ENCODE peak calls at places on chromosomes 11 and 22, in six cellular contexts. One of them, this sample, is unnamed.
A peak's percentile ranks its signal among the peaks of the same experiment; 100 is the strongest.

GRCh38 chr22:33883961-33884808 is 36.1 kb downstream of the LARGE1 start:
- DNase-seq in EH: no peak
- DNase-seq in SJCRH30: peak; percentile 75
- DNase-seq in cardiac muscle cell: no peak
- DNase-seq in activated T-helper 1 cell treated with anti-CD3 and anti-CD28 coated beads, Interleukin-12 subunit alpha, Interleukin-12 subunit beta, Interleukin-2, Interleukin-4 antibody, amounts not matched to agents 30 ng/mL and 10 ng/mL and 1 ng/mL, durations not matched to agents 14 hours and 24 hours and 36 hours: no peak
- DNase-seq in GM12865: peak; percentile 26
- DNase-seq in this sample: no peak

GRCh38 chr11:130608267-130608666 is 159.8 kb downstream of the ADAMTS15 start:
- DNase-seq in activated T-helper 1 cell treated with anti-CD3 and anti-CD28 coated beads, Interleukin-12 subunit alpha, Interleukin-12 subunit beta, Interleukin-2, Interleukin-4 antibody, amounts not matched to agents 30 ng/mL and 10 ng/mL and 1 ng/mL, durations not matched to agents 14 hours and 24 hours and 36 hours: no peak
- DNase-seq in EH: no peak
- DNase-seq in cardiac muscle cell: no peak
- DNase-seq in GM12865: no peak
- DNase-seq in SJCRH30: no peak
- DNase-seq in this sample: no peak

GRCh38 chr11:113384551-113384950 is 3.0 kb upstream of the ANKK1 start:
- DNase-seq in GM12865: no peak
- DNase-seq in EH: peak; percentile 67
- DNase-seq in cardiac muscle cell: peak; percentile 17
- DNase-seq in SJCRH30: peak; percentile 90
- DNase-seq in activated T-helper 1 cell treated with anti-CD3 and anti-CD28 coated beads, Interleukin-12 subunit alpha, Interleukin-12 subunit beta, Interleukin-2, Interleukin-4 antibody, amounts not matched to agents 30 ng/mL and 10 ng/mL and 1 ng/mL, durations not matched to agents 14 hours and 24 hours and 36 hours: no peak
- DNase-seq in this sample: peak; percentile 91

GRCh38 chr11:47328449-47329390 is 23.8 kb downstream of the MYBPC3 start:
- DNase-seq in GM12865: peak; percentile 72
- DNase-seq in activated T-helper 1 cell treated with anti-CD3 and anti-CD28 coated beads, Interleukin-12 subunit alpha, Interleukin-12 subunit beta, Interleukin-2, Interleukin-4 antibody, amounts not matched to agents 30 ng/mL and 10 ng/mL and 1 ng/mL, durations not matched to agents 14 hours and 24 hours and 36 hours: no peak
- DNase-seq in cardiac muscle cell: no peak
- DNase-seq in SJCRH30: no peak
- DNase-seq in EH: no peak
- DNase-seq in this sample: no peak

GRCh38 chr11:10762185-10762584 is 11.1 kb downstream of the CTR9 start:
- DNase-seq in SJCRH30: no peak
- DNase-seq in GM12865: peak; percentile 69
- DNase-seq in EH: no peak
- DNase-seq in cardiac muscle cell: no peak
- DNase-seq in activated T-helper 1 cell treated with anti-CD3 and anti-CD28 coated beads, Interleukin-12 subunit alpha, Interleukin-12 subunit beta, Interleukin-2, Interleukin-4 antibody, amounts not matched to agents 30 ng/mL and 10 ng/mL and 1 ng/mL, durations not matched to agents 14 hours and 24 hours and 36 hours: no peak
- DNase-seq in this sample: no peak

GRCh38 chr22:41915035-41915782 is at the start of gene SHISA8:
- DNase-seq in activated T-helper 1 cell treated with anti-CD3 and anti-CD28 coated beads, Interleukin-12 subunit alpha, Interleukin-12 subunit beta, Interleukin-2, Interleukin-4 antibody, amounts not matched to agents 30 ng/mL and 10 ng/mL and 1 ng/mL, durations not matched to agents 14 hours and 24 hours and 36 hours: peak; percentile 57
- DNase-seq in cardiac muscle cell: peak; percentile 66
- DNase-seq in GM12865: peak; percentile 59
- DNase-seq in SJCRH30: no peak
- DNase-seq in EH: peak; percentile 37
- DNase-seq in this sample: no peak

GRCh38 chr11:34292546-34292945 is 65.3 kb downstream of the ABTB2 start:
- DNase-seq in activated T-helper 1 cell treated with anti-CD3 and anti-CD28 coated beads, Interleukin-12 subunit alpha, Interleukin-12 subunit beta, Interleukin-2, Interleukin-4 antibody, amounts not matched to agents 30 ng/mL and 10 ng/mL and 1 ng/mL, durations not matched to agents 14 hours and 24 hours and 36 hours: no peak
- DNase-seq in EH: no peak
- DNase-seq in cardiac muscle cell: no peak
- DNase-seq in SJCRH30: no peak
- DNase-seq in GM12865: no peak
- DNase-seq in this sample: no peak

GRCh38 chr11:67504950-67505561 is at the start of gene PITPNM1:
- DNase-seq in activated T-helper 1 cell treated with anti-CD3 and anti-CD28 coated beads, Interleukin-12 subunit alpha, Interleukin-12 subunit beta, Interleukin-2, Interleukin-4 antibody, amounts not matched to agents 30 ng/mL and 10 ng/mL and 1 ng/mL, durations not matched to agents 14 hours and 24 hours and 36 hours: peak; percentile 76
- DNase-seq in SJCRH30: peak; percentile 54
- DNase-seq in cardiac muscle cell: peak; percentile 68
- DNase-seq in EH: peak; percentile 69
- DNase-seq in GM12865: peak; percentile 77
- DNase-seq in this sample: no peak

GRCh38 chr22:47043835-47044721 is 281.6 kb downstream of the TBC1D22A start:
- DNase-seq in activated T-helper 1 cell treated with anti-CD3 and anti-CD28 coated beads, Interleukin-12 subunit alpha, Interleukin-12 subunit beta, Interleukin-2, Interleukin-4 antibody, amounts not matched to agents 30 ng/mL and 10 ng/mL and 1 ng/mL, durations not matched to agents 14 hours and 24 hours and 36 hours: no peak
- DNase-seq in EH: peak; percentile 41
- DNase-seq in SJCRH30: peak; percentile 9
- DNase-seq in GM12865: no peak
- DNase-seq in cardiac muscle cell: no peak
- DNase-seq in this sample: no peak

GRCh38 chr11:72069787-72070251 is 10.5 kb downstream of the NUMA1 start:
- DNase-seq in GM12865: peak; percentile 79
- DNase-seq in cardiac muscle cell: peak; percentile 20
- DNase-seq in SJCRH30: peak; percentile 41
- DNase-seq in activated T-helper 1 cell treated with anti-CD3 and anti-CD28 coated beads, Interleukin-12 subunit alpha, Interleukin-12 subunit beta, Interleukin-2, Interleukin-4 antibody, amounts not matched to agents 30 ng/mL and 10 ng/mL and 1 ng/mL, durations not matched to agents 14 hours and 24 hours and 36 hours: no peak
- DNase-seq in EH: peak; percentile 90
- DNase-seq in this sample: peak; percentile 76

GRCh38 chr22:40665312-40665711 is 14.0 kb upstream of the MCHR1 start:
- DNase-seq in SJCRH30: no peak
- DNase-seq in EH: peak; percentile 93
- DNase-seq in cardiac muscle cell: no peak
- DNase-seq in GM12865: no peak
- DNase-seq in activated T-helper 1 cell treated with anti-CD3 and anti-CD28 coated beads, Interleukin-12 subunit alpha, Interleukin-12 subunit beta, Interleukin-2, Interleukin-4 antibody, amounts not matched to agents 30 ng/mL and 10 ng/mL and 1 ng/mL, durations not matched to agents 14 hours and 24 hours and 36 hours: no peak
- DNase-seq in this sample: no peak

GRCh38 chr11:83063073-83063754 is 8.5 kb downstream of the RAB30 start:
- DNase-seq in GM12865: peak; percentile 87
- DNase-seq in cardiac muscle cell: no peak
- DNase-seq in SJCRH30: peak; percentile 62
- DNase-seq in EH: peak; percentile 67
- DNase-seq in activated T-helper 1 cell treated with anti-CD3 and anti-CD28 coated beads, Interleukin-12 subunit alpha, Interleukin-12 subunit beta, Interleukin-2, Interleukin-4 antibody, amounts not matched to agents 30 ng/mL and 10 ng/mL and 1 ng/mL, durations not matched to agents 14 hours and 24 hours and 36 hours: no peak
- DNase-seq in this sample: no peak

GRCh38 chr11:94750319-94751215 is 17.6 kb upstream of the AMOTL1 start:
- DNase-seq in cardiac muscle cell: no peak
- DNase-seq in activated T-helper 1 cell treated with anti-CD3 and anti-CD28 coated beads, Interleukin-12 subunit alpha, Interleukin-12 subunit beta, Interleukin-2, Interleukin-4 antibody, amounts not matched to agents 30 ng/mL and 10 ng/mL and 1 ng/mL, durations not matched to agents 14 hours and 24 hours and 36 hours: no peak
- DNase-seq in GM12865: no peak
- DNase-seq in SJCRH30: no peak
- DNase-seq in EH: no peak
- DNase-seq in this sample: no peak

GRCh38 chr11:70503878-70504240 is 105.5 kb downstream of the CTTN start:
- DNase-seq in cardiac muscle cell: no peak
- DNase-seq in EH: no peak
- DNase-seq in GM12865: peak; percentile 44
- DNase-seq in SJCRH30: no peak
- DNase-seq in activated T-helper 1 cell treated with anti-CD3 and anti-CD28 coated beads, Interleukin-12 subunit alpha, Interleukin-12 subunit beta, Interleukin-2, Interleukin-4 antibody, amounts not matched to agents 30 ng/mL and 10 ng/mL and 1 ng/mL, durations not matched to agents 14 hours and 24 hours and 36 hours: no peak
- DNase-seq in this sample: no peak

GRCh38 chr11:121520243-121521144 is 67.7 kb upstream of the SORL1-AS1 start:
- DNase-seq in activated T-helper 1 cell treated with anti-CD3 and anti-CD28 coated beads, Interleukin-12 subunit alpha, Interleukin-12 subunit beta, Interleukin-2, Interleukin-4 antibody, amounts not matched to agents 30 ng/mL and 10 ng/mL and 1 ng/mL, durations not matched to agents 14 hours and 24 hours and 36 hours: no peak
- DNase-seq in GM12865: no peak
- DNase-seq in cardiac muscle cell: no peak
- DNase-seq in SJCRH30: no peak
- DNase-seq in EH: peak; percentile 68
- DNase-seq in this sample: peak; percentile 68

GRCh38 chr11:106988151-106988806 is 30.0 kb downstream of the GUCY1A2 start:
- DNase-seq in activated T-helper 1 cell treated with anti-CD3 and anti-CD28 coated beads, Interleukin-12 subunit alpha, Interleukin-12 subunit beta, Interleukin-2, Interleukin-4 antibody, amounts not matched to agents 30 ng/mL and 10 ng/mL and 1 ng/mL, durations not matched to agents 14 hours and 24 hours and 36 hours: no peak
- DNase-seq in GM12865: no peak
- DNase-seq in SJCRH30: peak; percentile 13
- DNase-seq in cardiac muscle cell: no peak
- DNase-seq in EH: peak; percentile 94
- DNase-seq in this sample: peak; percentile 87

GRCh38 chr11:68528630-68529029 is 68.1 kb downstream of the PPP6R3 start:
- DNase-seq in activated T-helper 1 cell treated with anti-CD3 and anti-CD28 coated beads, Interleukin-12 subunit alpha, Interleukin-12 subunit beta, Interleukin-2, Interleukin-4 antibody, amounts not matched to agents 30 ng/mL and 10 ng/mL and 1 ng/mL, durations not matched to agents 14 hours and 24 hours and 36 hours: peak; percentile 8
- DNase-seq in cardiac muscle cell: peak; percentile 28
- DNase-seq in GM12865: no peak
- DNase-seq in SJCRH30: no peak
- DNase-seq in EH: no peak
- DNase-seq in this sample: no peak

GRCh38 chr11:65811764-65812475 is 21.8 kb upstream of the SNX32 start:
- DNase-seq in EH: no peak
- DNase-seq in SJCRH30: peak; percentile 82
- DNase-seq in activated T-helper 1 cell treated with anti-CD3 and anti-CD28 coated beads, Interleukin-12 subunit alpha, Interleukin-12 subunit beta, Interleukin-2, Interleukin-4 antibody, amounts not matched to agents 30 ng/mL and 10 ng/mL and 1 ng/mL, durations not matched to agents 14 hours and 24 hours and 36 hours: no peak
- DNase-seq in cardiac muscle cell: no peak
- DNase-seq in GM12865: peak; percentile 28
- DNase-seq in this sample: no peak

GRCh38 chr11:117930668-117931330 is 1.6 kb upstream of the TMPRSS13 start:
- DNase-seq in GM12865: peak; percentile 42
- DNase-seq in EH: no peak
- DNase-seq in SJCRH30: no peak
- DNase-seq in cardiac muscle cell: no peak
- DNase-seq in activated T-helper 1 cell treated with anti-CD3 and anti-CD28 coated beads, Interleukin-12 subunit alpha, Interleukin-12 subunit beta, Interleukin-2, Interleukin-4 antibody, amounts not matched to agents 30 ng/mL and 10 ng/mL and 1 ng/mL, durations not matched to agents 14 hours and 24 hours and 36 hours: no peak
- DNase-seq in this sample: no peak

GRCh38 chr11:114089748-114090147 is 30.2 kb downstream of the ZBTB16 start:
- DNase-seq in cardiac muscle cell: no peak
- DNase-seq in SJCRH30: no peak
- DNase-seq in EH: no peak
- DNase-seq in GM12865: no peak
- DNase-seq in activated T-helper 1 cell treated with anti-CD3 and anti-CD28 coated beads, Interleukin-12 subunit alpha, Interleukin-12 subunit beta, Interleukin-2, Interleukin-4 antibody, amounts not matched to agents 30 ng/mL and 10 ng/mL and 1 ng/mL, durations not matched to agents 14 hours and 24 hours and 36 hours: no peak
- DNase-seq in this sample: no peak

GRCh38 chr22:31089101-31090100 is 8.3 kb downstream of the SMTN start:
- DNase-seq in GM12865: peak; percentile 58
- DNase-seq in activated T-helper 1 cell treated with anti-CD3 and anti-CD28 coated beads, Interleukin-12 subunit alpha, Interleukin-12 subunit beta, Interleukin-2, Interleukin-4 antibody, amounts not matched to agents 30 ng/mL and 10 ng/mL and 1 ng/mL, durations not matched to agents 14 hours and 24 hours and 36 hours: no peak
- DNase-seq in SJCRH30: peak; percentile 39
- DNase-seq in cardiac muscle cell: peak; percentile 73
- DNase-seq in EH: peak; percentile 51
- DNase-seq in this sample: no peak

GRCh38 chr11:20161230-20161918 is 1.1 kb upstream of the DBX1 start:
- DNase-seq in SJCRH30: peak; percentile 93
- DNase-seq in GM12865: no peak
- DNase-seq in cardiac muscle cell: peak; percentile 64
- DNase-seq in activated T-helper 1 cell treated with anti-CD3 and anti-CD28 coated beads, Interleukin-12 subunit alpha, Interleukin-12 subunit beta, Interleukin-2, Interleukin-4 antibody, amounts not matched to agents 30 ng/mL and 10 ng/mL and 1 ng/mL, durations not matched to agents 14 hours and 24 hours and 36 hours: no peak
- DNase-seq in EH: peak; percentile 49
- DNase-seq in this sample: no peak

GRCh38 chr11:113305440-113306336 is 8.7 kb upstream of the TTC12 start:
- DNase-seq in cardiac muscle cell: peak; percentile 78
- DNase-seq in SJCRH30: peak; percentile 76
- DNase-seq in GM12865: peak; percentile 73
- DNase-seq in EH: peak; percentile 67
- DNase-seq in activated T-helper 1 cell treated with anti-CD3 and anti-CD28 coated beads, Interleukin-12 subunit alpha, Interleukin-12 subunit beta, Interleukin-2, Interleukin-4 antibody, amounts not matched to agents 30 ng/mL and 10 ng/mL and 1 ng/mL, durations not matched to agents 14 hours and 24 hours and 36 hours: peak; percentile 51
- DNase-seq in this sample: no peak

GRCh38 chr11:17767301-17767885 is 32.8 kb downstream of the KCNC1 start:
- DNase-seq in SJCRH30: peak; percentile 36
- DNase-seq in EH: no peak
- DNase-seq in GM12865: no peak
- DNase-seq in activated T-helper 1 cell treated with anti-CD3 and anti-CD28 coated beads, Interleukin-12 subunit alpha, Interleukin-12 subunit beta, Interleukin-2, Interleukin-4 antibody, amounts not matched to agents 30 ng/mL and 10 ng/mL and 1 ng/mL, durations not matched to agents 14 hours and 24 hours and 36 hours: no peak
- DNase-seq in cardiac muscle cell: no peak
- DNase-seq in this sample: no peak

GRCh38 chr11:33869511-33870422 is 22.1 kb downstream of the LMO2 start:
- DNase-seq in GM12865: peak; percentile 31
- DNase-seq in cardiac muscle cell: peak; percentile 69
- DNase-seq in SJCRH30: peak; percentile 73
- DNase-seq in activated T-helper 1 cell treated with anti-CD3 and anti-CD28 coated beads, Interleukin-12 subunit alpha, Interleukin-12 subunit beta, Interleukin-2, Interleukin-4 antibody, amounts not matched to agents 30 ng/mL and 10 ng/mL and 1 ng/mL, durations not matched to agents 14 hours and 24 hours and 36 hours: no peak
- DNase-seq in EH: peak; percentile 27
- DNase-seq in this sample: no peak

GRCh38 chr11:109853156-109853776 is 239.9 kb upstream of the ZC3H12C start:
- DNase-seq in cardiac muscle cell: peak; percentile 60
- DNase-seq in activated T-helper 1 cell treated with anti-CD3 and anti-CD28 coated beads, Interleukin-12 subunit alpha, Interleukin-12 subunit beta, Interleukin-2, Interleukin-4 antibody, amounts not matched to agents 30 ng/mL and 10 ng/mL and 1 ng/mL, durations not matched to agents 14 hours and 24 hours and 36 hours: no peak
- DNase-seq in GM12865: peak; percentile 79
- DNase-seq in EH: peak; percentile 58
- DNase-seq in SJCRH30: peak; percentile 51
- DNase-seq in this sample: peak; percentile 46

GRCh38 chr11:20156280-20156875 is 3.9 kb downstream of the DBX1 start:
- DNase-seq in cardiac muscle cell: no peak
- DNase-seq in SJCRH30: no peak
- DNase-seq in activated T-helper 1 cell treated with anti-CD3 and anti-CD28 coated beads, Interleukin-12 subunit alpha, Interleukin-12 subunit beta, Interleukin-2, Interleukin-4 antibody, amounts not matched to agents 30 ng/mL and 10 ng/mL and 1 ng/mL, durations not matched to agents 14 hours and 24 hours and 36 hours: peak; percentile 11
- DNase-seq in EH: no peak
- DNase-seq in GM12865: no peak
- DNase-seq in this sample: no peak

GRCh38 chr22:22578702-22579424 is 19.8 kb upstream of the PRAME start:
- DNase-seq in EH: peak; percentile 59
- DNase-seq in GM12865: no peak
- DNase-seq in activated T-helper 1 cell treated with anti-CD3 and anti-CD28 coated beads, Interleukin-12 subunit alpha, Interleukin-12 subunit beta, Interleukin-2, Interleukin-4 antibody, amounts not matched to agents 30 ng/mL and 10 ng/mL and 1 ng/mL, durations not matched to agents 14 hours and 24 hours and 36 hours: no peak
- DNase-seq in cardiac muscle cell: no peak
- DNase-seq in SJCRH30: peak; percentile 54
- DNase-seq in this sample: peak; percentile 28

GRCh38 chr11:31882951-31883392 is 71.8 kb upstream of the PAX6 start:
- DNase-seq in GM12865: no peak
- DNase-seq in EH: peak; percentile 43
- DNase-seq in SJCRH30: peak; percentile 82
- DNase-seq in cardiac muscle cell: no peak
- DNase-seq in activated T-helper 1 cell treated with anti-CD3 and anti-CD28 coated beads, Interleukin-12 subunit alpha, Interleukin-12 subunit beta, Interleukin-2, Interleukin-4 antibody, amounts not matched to agents 30 ng/mL and 10 ng/mL and 1 ng/mL, durations not matched to agents 14 hours and 24 hours and 36 hours: no peak
- DNase-seq in this sample: no peak

GRCh38 chr22:20093437-20093836 is 13.4 kb downstream of the DGCR8 start:
- DNase-seq in activated T-helper 1 cell treated with anti-CD3 and anti-CD28 coated beads, Interleukin-12 subunit alpha, Interleukin-12 subunit beta, Interleukin-2, Interleukin-4 antibody, amounts not matched to agents 30 ng/mL and 10 ng/mL and 1 ng/mL, durations not matched to agents 14 hours and 24 hours and 36 hours: no peak
- DNase-seq in SJCRH30: no peak
- DNase-seq in cardiac muscle cell: no peak
- DNase-seq in GM12865: no peak
- DNase-seq in EH: no peak
- DNase-seq in this sample: no peak

GRCh38 chr22:50665738-50666137 is 6.9 kb upstream of the SHANK3 start:
- DNase-seq in cardiac muscle cell: no peak
- DNase-seq in SJCRH30: no peak
- DNase-seq in activated T-helper 1 cell treated with anti-CD3 and anti-CD28 coated beads, Interleukin-12 subunit alpha, Interleukin-12 subunit beta, Interleukin-2, Interleukin-4 antibody, amounts not matched to agents 30 ng/mL and 10 ng/mL and 1 ng/mL, durations not matched to agents 14 hours and 24 hours and 36 hours: no peak
- DNase-seq in EH: no peak
- DNase-seq in GM12865: no peak
- DNase-seq in this sample: no peak

GRCh38 chr22:38718414-38718813 is 12.7 kb downstream of the GTPBP1 start:
- DNase-seq in GM12865: no peak
- DNase-seq in activated T-helper 1 cell treated with anti-CD3 and anti-CD28 coated beads, Interleukin-12 subunit alpha, Interleukin-12 subunit beta, Interleukin-2, Interleukin-4 antibody, amounts not matched to agents 30 ng/mL and 10 ng/mL and 1 ng/mL, durations not matched to agents 14 hours and 24 hours and 36 hours: no peak
- DNase-seq in SJCRH30: peak; percentile 57
- DNase-seq in EH: peak; percentile 88
- DNase-seq in cardiac muscle cell: no peak
- DNase-seq in this sample: peak; percentile 65

GRCh38 chr11:108204918-108205499 is 17.4 kb downstream of the NPAT start:
- DNase-seq in activated T-helper 1 cell treated with anti-CD3 and anti-CD28 coated beads, Interleukin-12 subunit alpha, Interleukin-12 subunit beta, Interleukin-2, Interleukin-4 antibody, amounts not matched to agents 30 ng/mL and 10 ng/mL and 1 ng/mL, durations not matched to agents 14 hours and 24 hours and 36 hours: no peak
- DNase-seq in SJCRH30: no peak
- DNase-seq in EH: no peak
- DNase-seq in cardiac muscle cell: no peak
- DNase-seq in GM12865: no peak
- DNase-seq in this sample: no peak

GRCh38 chr22:23127055-23127756 is 14.6 kb downstream of the RSPH14 start:
- DNase-seq in GM12865: no peak
- DNase-seq in cardiac muscle cell: no peak
- DNase-seq in activated T-helper 1 cell treated with anti-CD3 and anti-CD28 coated beads, Interleukin-12 subunit alpha, Interleukin-12 subunit beta, Interleukin-2, Interleukin-4 antibody, amounts not matched to agents 30 ng/mL and 10 ng/mL and 1 ng/mL, durations not matched to agents 14 hours and 24 hours and 36 hours: no peak
- DNase-seq in SJCRH30: no peak
- DNase-seq in EH: no peak
- DNase-seq in this sample: no peak

GRCh38 chr11:75301602-75302345 is 49.7 kb downstream of the ARRB1 start:
- DNase-seq in SJCRH30: no peak
- DNase-seq in EH: no peak
- DNase-seq in cardiac muscle cell: peak; percentile 38
- DNase-seq in GM12865: no peak
- DNase-seq in activated T-helper 1 cell treated with anti-CD3 and anti-CD28 coated beads, Interleukin-12 subunit alpha, Interleukin-12 subunit beta, Interleukin-2, Interleukin-4 antibody, amounts not matched to agents 30 ng/mL and 10 ng/mL and 1 ng/mL, durations not matched to agents 14 hours and 24 hours and 36 hours: no peak
- DNase-seq in this sample: no peak

GRCh38 chr11:44964526-44965209 is 14.0 kb upstream of the TP53I11 start:
- DNase-seq in cardiac muscle cell: no peak
- DNase-seq in SJCRH30: peak; percentile 78
- DNase-seq in activated T-helper 1 cell treated with anti-CD3 and anti-CD28 coated beads, Interleukin-12 subunit alpha, Interleukin-12 subunit beta, Interleukin-2, Interleukin-4 antibody, amounts not matched to agents 30 ng/mL and 10 ng/mL and 1 ng/mL, durations not matched to agents 14 hours and 24 hours and 36 hours: no peak
- DNase-seq in EH: no peak
- DNase-seq in GM12865: no peak
- DNase-seq in this sample: no peak

GRCh38 chr11:34181254-34181653 is 75.8 kb downstream of the NAT10 start:
- DNase-seq in GM12865: no peak
- DNase-seq in cardiac muscle cell: no peak
- DNase-seq in activated T-helper 1 cell treated with anti-CD3 and anti-CD28 coated beads, Interleukin-12 subunit alpha, Interleukin-12 subunit beta, Interleukin-2, Interleukin-4 antibody, amounts not matched to agents 30 ng/mL and 10 ng/mL and 1 ng/mL, durations not matched to agents 14 hours and 24 hours and 36 hours: no peak
- DNase-seq in SJCRH30: no peak
- DNase-seq in EH: no peak
- DNase-seq in this sample: no peak